ENCODE peak calls at places on chromosomes 13 and 19, in seven cellular contexts. R is HEK293T; G is naive thymus-derived CD8-positive, alpha-beta T cell; W is ELF-1; O is osteoblast; E is cardiac muscle cell; U is astrocyte of the cerebellum. B is an unnamed sample.

GRCh38 chr13:20206065-20206725 is 13.5 kb upstream of the GJB2 start:
- DNase-seq in U (no peak), E (no peak), R (no peak), W (peak), O (peak), G (no peak), B (no peak)

GRCh38 chr19:47531640-47532387 is 17.0 kb upstream of the NAPA start:
- DNase-seq in R (no peak), G (no peak), E (no peak), O (peak), W (no peak), U (no peak), B (no peak)

GRCh38 chr13:25982908-25983307 is 68.9 kb downstream of the SHISA2 start:
- DNase-seq in E (no peak), R (no peak), O (no peak), W (no peak), U (no peak), G (no peak), B (no peak)

GRCh38 chr13:108070925-108071324 is 144.4 kb downstream of the LIG4 start:
- DNase-seq in R (no peak), W (no peak), O (no peak), E (no peak), U (no peak), G (no peak), B (no peak)

GRCh38 chr13:28136916-28137315 is 1.4 kb upstream of the PAN3 start:
- DNase-seq in R (no peak), G (peak), O (no peak), W (no peak), E (no peak), U (no peak), B (peak)

GRCh38 chr19:13241321-13242104 is 91.3 kb downstream of the IER2 start:
- DNase-seq in E (no peak), G (peak), U (no peak), O (peak), W (no peak), R (no peak), B (no peak)

GRCh38 chr19:41886761-41887710 is 4.1 kb downstream of the ARHGEF1 start:
- DNase-seq in G (peak), R (no peak), O (peak), U (no peak), E (no peak), W (no peak), B (no peak)

GRCh38 chr19:46461537-46461936 is 9.8 kb downstream of the PNMA8A start:
- DNase-seq in W (no peak), E (no peak), O (no peak), U (no peak), R (no peak), G (no peak), B (no peak)

GRCh38 chr13:81779896-81780295 is 1439.0 kb upstream of the SPRY2 start:
- DNase-seq in W (no peak), G (no peak), R (no peak), O (no peak), E (no peak), U (peak), B (no peak)

GRCh38 chr19:31096047-31096446 is 253.2 kb downstream of the TSHZ3 start:
- DNase-seq in G (no peak), E (peak), O (no peak), W (no peak), U (no peak), R (no peak), B (peak)

GRCh38 chr13:107900775-107901174 is 314.6 kb downstream of the LIG4 start:
- DNase-seq in E (no peak), R (no peak), U (peak), G (no peak), O (no peak), W (no peak), B (no peak)

GRCh38 chr13:26323127-26323526 is 69.2 kb downstream of the CDK8 start:
- DNase-seq in W (no peak), G (no peak), R (no peak), O (no peak), U (no peak), E (no peak), B (no peak)

GRCh38 chr13:113856716-113857065 is 7.2 kb downstream of the GAS6 start:
- DNase-seq in R (no peak), W (peak), U (no peak), G (no peak), O (peak), E (no peak), B (no peak)

GRCh38 chr13:74047925-74048324 is 86.3 kb downstream of the KLF12 start:
- DNase-seq in R (no peak), U (no peak), O (no peak), G (no peak), E (peak), W (peak), B (peak)

GRCh38 chr13:103876571-103876970 is 810.4 kb upstream of the SLC10A2 start:
- DNase-seq in G (no peak), E (no peak), W (no peak), U (no peak), R (no peak), O (no peak), B (no peak)

GRCh38 chr13:75855216-75855615 is 219.1 kb downstream of the LMO7 start:
- DNase-seq in R (no peak), O (peak), G (no peak), E (no peak), U (no peak), W (no peak), B (no peak)